ENCODE peak calls at places on chromosomes 11 and 22, in ten cellular contexts. W is globus pallidus; D is endothelial cell; T is NAMALWA; P is A549; X is activated CD4-positive, CD25-positive, alpha-beta regulatory T cell; O is bronchial epithelial cell; B is GM10248; L is hepatic stellate cell; R is left kidney. I is an unnamed sample.
A peak's percentile ranks its signal among the peaks of the same experiment; 100 is the strongest.

GRCh38 chr11:88012456-88012855 is 162.8 kb downstream of the RAB38 start:
- DNase-seq in W (no peak), R (no peak), D (no peak), X (no peak), L (no peak), P (no peak), B (no peak), T (no peak), O (no peak), I (no peak)

GRCh38 chr22:35643991-35644390 is 4.3 kb upstream of the APOL6 start:
- DNase-seq in O (peak; percentile 31), R (no peak), T (no peak), B (no peak), W (no peak), L (no peak), X (no peak), D (no peak), P (no peak), I (no peak)

GRCh38 chr11:120880791-120881190 is 143.1 kb upstream of the TBCEL start:
- DNase-seq in P (no peak), O (no peak), W (no peak), R (no peak), X (no peak), B (no peak), D (no peak), L (no peak), T (no peak), I (no peak)

GRCh38 chr11:93606721-93607120 is 54.8 kb upstream of the CEP295 start:
- DNase-seq in W (no peak), O (no peak), P (no peak), T (no peak), R (no peak), D (no peak), L (no peak), X (no peak), B (no peak), I (no peak)

GRCh38 chr11:47991266-47991830 is 11.0 kb downstream of the PTPRJ start:
- DNase-seq in T (no peak), L (no peak), W (no peak), P (no peak), O (peak; percentile 55), X (no peak), R (peak; percentile 64), B (no peak), D (no peak), I (no peak)

GRCh38 chr11:124762077-124762623 is at the start of gene ESAM:
- DNase-seq in R (peak; percentile 51), T (peak; percentile 73), X (peak; percentile 36), L (no peak), W (no peak), O (no peak), B (peak; percentile 92), D (peak; percentile 72), P (peak; percentile 31), I (no peak)

GRCh38 chr11:12725047-12725862 is 51.0 kb downstream of the TEAD1 start:
- DNase-seq in X (no peak), O (no peak), R (peak; percentile 43), D (no peak), T (no peak), B (no peak), P (no peak), L (no peak), W (no peak), I (no peak)

GRCh38 chr11:2096919-2097301 is 42.3 kb downstream of the IGF2 start:
- DNase-seq in X (no peak), B (no peak), P (no peak), T (no peak), D (no peak), R (no peak), W (no peak), L (peak; percentile 60), O (no peak), I (no peak)

GRCh38 chr22:31295831-31296230 is 3.5 kb upstream of the PIK3IP1 start:
- DNase-seq in R (no peak), L (no peak), X (no peak), T (no peak), D (no peak), P (no peak), W (no peak), B (no peak), O (peak; percentile 75), I (no peak)

GRCh38 chr11:13114566-13115465 is 105.7 kb downstream of the RASSF10 start:
- DNase-seq in O (no peak), D (no peak), B (no peak), P (peak; percentile 45), R (peak; percentile 98), X (no peak), L (no peak), W (no peak), T (peak; percentile 36), I (no peak)

GRCh38 chr11:80719292-80719646 is 1278.4 kb upstream of the TENM4 start:
- DNase-seq in P (no peak), D (no peak), T (no peak), L (no peak), O (no peak), X (no peak), R (no peak), B (no peak), W (no peak), I (no peak)

GRCh38 chr11:4038973-4039372 is 55.6 kb upstream of the RRM1 start:
- DNase-seq in L (no peak), B (no peak), W (no peak), X (no peak), P (no peak), R (no peak), O (peak; percentile 24), D (no peak), T (no peak), I (no peak)

GRCh38 chr22:47022075-47022473 is 259.6 kb downstream of the TBC1D22A start:
- DNase-seq in R (no peak), P (no peak), T (no peak), B (no peak), X (no peak), O (no peak), W (peak; percentile 15), L (no peak), D (no peak), I (no peak)

GRCh38 chr11:126134461-126135155 is 71.9 kb upstream of the CDON start:
- DNase-seq in W (no peak), D (no peak), O (no peak), L (no peak), X (no peak), R (peak; percentile 44), T (no peak), B (no peak), P (no peak), I (no peak)

GRCh38 chr11:9906043-9906791 is 242.3 kb downstream of the SWAP70 start:
- DNase-seq in L (peak; percentile 74), D (no peak), P (peak; percentile 80), B (no peak), W (no peak), X (no peak), T (no peak), O (peak; percentile 95), R (peak; percentile 32), I (peak; percentile 54)

GRCh38 chr11:126871792-126872191 is 128.8 kb downstream of the KIRREL3 start:
- DNase-seq in B (no peak), W (no peak), D (no peak), R (no peak), X (no peak), T (no peak), O (no peak), P (peak; percentile 2), L (no peak), I (no peak)

GRCh38 chr11:55942785-55943392 is 6.7 kb upstream of the OR5I1 start:
- DNase-seq in T (peak; percentile 65), B (no peak), W (peak; percentile 43), R (peak; percentile 38), X (no peak), O (peak; percentile 61), L (no peak), D (peak; percentile 26), P (peak; percentile 3), I (no peak)

GRCh38 chr22:46969961-46970360 is 207.5 kb downstream of the TBC1D22A start:
- DNase-seq in L (no peak), P (no peak), W (no peak), D (no peak), B (peak; percentile 51), T (no peak), O (no peak), R (no peak), X (no peak), I (no peak)

GRCh38 chr11:11789735-11790369 is 51.9 kb upstream of the USP47 start:
- DNase-seq in O (peak; percentile 17), P (peak; percentile 41), W (no peak), L (peak; percentile 34), T (peak; percentile 36), R (peak; percentile 19), B (no peak), D (peak; percentile 26), X (no peak), I (no peak)

GRCh38 chr11:100774859-100775258 is 87.8 kb downstream of the ARHGAP42 start:
- DNase-seq in T (no peak), D (no peak), W (no peak), R (no peak), X (no peak), O (no peak), B (no peak), P (no peak), L (no peak), I (no peak)

GRCh38 chr22:36588285-36588684 is 59.3 kb upstream of the EIF3D start:
- DNase-seq in R (no peak), L (no peak), B (no peak), W (no peak), X (no peak), T (no peak), O (no peak), P (no peak), D (no peak), I (no peak)

GRCh38 chr11:69102732-69103615 is 52.8 kb upstream of the SMIM38 start:
- DNase-seq in L (no peak), W (no peak), R (peak; percentile 60), B (peak; percentile 51), O (no peak), X (no peak), D (no peak), P (no peak), T (no peak), I (no peak)